ENCODE peak calls at places on chromosomes 6 and 20, in four cellular contexts. W, Q, H and J are unnamed samples.

GRCh38 chr20:3101737-3102574 is 17.4 kb upstream of the AVP start:
- DNase-seq in W (no peak), H (no peak), Q (no peak), J (no peak)

GRCh38 chr6:25006075-25006474 is 70.3 kb upstream of the RIPOR2 start:
- DNase-seq in Q (no peak), H (no peak), W (no peak), J (no peak)

GRCh38 chr6:45661667-45662066 is 283.9 kb upstream of the SUPT3H start:
- DNase-seq in Q (no peak), H (no peak), W (no peak), J (no peak)

GRCh38 chr6:165774903-165775608 is 112.0 kb upstream of the PDE10A start:
- DNase-seq in H (no peak), W (no peak), Q (peak), J (no peak)

GRCh38 chr20:56247954-56248782 is at the start of gene MC3R:
- DNase-seq in Q (peak), H (peak), W (peak), J (peak)

GRCh38 chr20:39081255-39081654 is 119.1 kb downstream of the DHX35 start:
- DNase-seq in H (peak), Q (peak), W (peak), J (peak)

GRCh38 chr6:10531942-10532341 is 10.8 kb downstream of the GCNT2 start:
- DNase-seq in Q (no peak), H (no peak), W (no peak), J (no peak)

GRCh38 chr6:74057326-74057725 is 361.3 kb downstream of the CD109 start:
- DNase-seq in H (no peak), Q (no peak), W (no peak), J (no peak)

GRCh38 chr6:152571089-152571488 is 66.1 kb downstream of the SYNE1 start:
- DNase-seq in W (no peak), Q (no peak), H (no peak), J (no peak)

GRCh38 chr6:32689531-32690505 is 23.4 kb upstream of the HLA-DQB1 start:
- DNase-seq in W (no peak), H (no peak), Q (no peak), J (no peak)

GRCh38 chr6:39387785-39388184 is 65.3 kb upstream of the KCNK16 start:
- DNase-seq in W (no peak), Q (no peak), H (no peak), J (no peak)

GRCh38 chr6:169199625-169200335 is 53.9 kb downstream of the THBS2 start:
- DNase-seq in W (no peak), Q (no peak), H (no peak), J (no peak)

GRCh38 chr6:79313254-79313653 is 78.8 kb upstream of the HMGN3 start:
- DNase-seq in W (no peak), Q (no peak), H (no peak), J (peak)

GRCh38 chr6:101668496-101668895 is 275.0 kb downstream of the GRIK2 start:
- DNase-seq in Q (no peak), W (no peak), H (no peak), J (no peak)

GRCh38 chr6:133749427-133749826 is 139.5 kb upstream of the TCF21 start:
- DNase-seq in H (no peak), Q (no peak), W (no peak), J (no peak)

GRCh38 chr20:52859156-52859887 is 112.8 kb upstream of the TSHZ2 start:
- DNase-seq in H (no peak), Q (no peak), W (peak), J (no peak)

GRCh38 chr20:63009988-63010769 is 3.4 kb upstream of the BHLHE23 start:
- DNase-seq in H (peak), Q (no peak), W (no peak), J (no peak)

GRCh38 chr6:147222160-147222838 is 18.1 kb downstream of the STXBP5 start:
- DNase-seq in Q (peak), W (no peak), H (peak), J (peak)

GRCh38 chr6:148800535-148800934 is 53.7 kb downstream of the UST start:
- DNase-seq in W (no peak), H (no peak), Q (no peak), J (no peak)

GRCh38 chr6:136568129-136568528 is 17.9 kb upstream of the MAP7 start:
- DNase-seq in Q (no peak), W (no peak), H (no peak), J (no peak)

GRCh38 chr20:3067139-3068009 is 4.0 kb upstream of the OXT start:
- DNase-seq in Q (no peak), W (no peak), H (peak), J (no peak)

GRCh38 chr6:29071831-29072723 is 15.0 kb downstream of the OR2B3 start:
- DNase-seq in W (peak), H (peak), Q (peak), J (peak)

GRCh38 chr6:157849288-157850017 is 26.4 kb downstream of the SNX9 start:
- DNase-seq in W (no peak), Q (no peak), H (no peak), J (no peak)

GRCh38 chr6:73858376-73858775 is 162.4 kb downstream of the CD109 start:
- DNase-seq in W (no peak), Q (no peak), H (no peak), J (no peak)

GRCh38 chr6:18380165-18380564 is 7.0 kb upstream of the RNF144B start:
- DNase-seq in Q (no peak), H (no peak), W (no peak), J (no peak)

GRCh38 chr6:403659-404655 is 12.4 kb downstream of the IRF4 start:
- DNase-seq in H (no peak), Q (no peak), W (no peak), J (no peak)

GRCh38 chr6:167546611-167547327 is 221.9 kb downstream of the TTLL2 start:
- DNase-seq in Q (no peak), H (no peak), W (no peak), J (no peak)

GRCh38 chr6:71489736-71490135 is 201.1 kb downstream of the OGFRL1 start:
- DNase-seq in Q (peak), W (peak), H (no peak), J (peak)

GRCh38 chr6:25369450-25370086 is 90.4 kb downstream of the CARMIL1 start:
- DNase-seq in H (no peak), Q (peak), W (no peak), J (no peak)

GRCh38 chr20:60463798-60464197 is 505.6 kb downstream of the CDH26 start:
- DNase-seq in W (no peak), Q (no peak), H (no peak), J (no peak)

GRCh38 chr20:48690888-48691287 is 136.9 kb downstream of the PREX1 start:
- DNase-seq in W (no peak), Q (no peak), H (peak), J (no peak)

GRCh38 chr20:50746138-50746940 is 15.0 kb downstream of the PARD6B start:
- DNase-seq in W (no peak), Q (peak), H (no peak), J (no peak)
- TF ChIP-seq NR3C1 in W (no peak), Q (no peak), H (no peak), J (no peak)

DNA sequence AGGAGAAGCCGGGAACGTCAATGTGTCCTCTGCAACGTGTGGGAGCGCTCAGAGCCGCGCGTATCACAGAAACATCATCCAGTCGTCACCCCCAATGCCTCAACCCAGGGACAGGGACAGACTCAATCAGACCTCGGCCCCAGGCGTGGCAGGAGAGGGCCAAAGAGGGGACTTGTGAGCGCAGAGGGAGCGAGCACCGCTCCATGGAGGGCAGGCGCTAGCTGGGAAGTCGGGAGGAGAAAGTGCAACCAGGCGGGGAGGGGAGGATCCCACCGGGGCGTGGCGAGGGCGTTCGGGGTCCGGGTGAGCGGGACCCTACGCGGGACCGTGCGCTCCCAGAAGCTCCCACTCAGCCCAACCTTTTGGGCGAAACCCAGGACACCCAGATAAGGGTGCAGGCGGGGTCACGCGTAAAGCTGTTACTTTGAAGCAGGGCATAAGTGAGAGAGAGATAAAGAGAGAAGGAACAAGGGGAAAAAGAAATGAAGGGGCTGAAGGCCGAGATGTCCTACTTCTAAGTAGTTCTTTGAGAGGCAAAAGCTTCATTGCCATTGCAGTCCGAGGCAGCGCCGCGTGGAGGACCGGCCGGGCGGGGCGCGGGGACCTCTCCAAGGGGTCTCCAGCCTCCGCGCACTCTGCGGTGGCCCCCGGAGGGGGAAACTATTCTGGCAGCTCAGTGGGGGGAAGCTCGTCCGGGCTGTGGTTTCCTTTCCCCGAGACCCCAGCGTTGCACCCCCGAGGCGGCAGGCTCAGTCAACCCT is 862 bp upstream of the SOBP start:
- DNase-seq in Q (peak), H (peak), W (peak), J (peak)
- TF ChIP-seq NR3C1 in Q (no peak), H (no peak), W (no peak), J (no peak)

DNA sequence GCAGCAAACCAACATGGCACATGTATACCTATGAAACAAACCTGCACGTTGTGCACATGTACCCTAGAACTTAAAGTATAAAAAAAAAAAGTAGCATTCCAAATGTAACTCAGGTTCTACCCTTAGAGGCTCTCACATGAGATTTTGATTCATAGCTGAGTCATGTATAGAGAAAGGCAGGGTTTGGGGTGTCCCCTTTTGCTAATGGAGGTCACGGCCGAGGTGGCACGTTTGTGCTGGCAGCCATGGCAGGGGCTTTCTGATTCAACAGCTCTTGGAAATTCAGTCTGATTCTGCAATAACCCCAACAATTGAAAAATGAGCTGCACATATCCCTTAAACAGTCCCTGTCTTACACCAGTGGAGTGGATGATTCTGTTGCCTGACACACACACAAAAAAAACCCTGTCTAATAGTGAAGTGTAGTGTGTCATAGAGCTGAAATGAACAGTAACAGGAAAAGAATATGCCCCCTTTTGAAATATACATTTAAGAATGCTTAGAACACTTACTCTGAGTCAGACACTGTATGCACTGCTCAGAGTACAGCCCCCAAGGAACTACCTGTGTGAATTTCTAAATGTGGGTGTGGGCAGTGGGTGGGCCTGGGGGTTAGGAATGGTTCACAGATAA is 40.4 kb upstream of the ARG1 start:
- DNase-seq in Q (no peak), W (no peak), H (no peak), J (no peak)
- TF ChIP-seq NR3C1 in Q (no peak), W (no peak), H (no peak), J (no peak)

GRCh38 chr6:111038534-111039252 is 48.6 kb upstream of the SLC16A10 start:
- DNase-seq in H (no peak), W (no peak), Q (no peak), J (no peak)

GRCh38 chr6:111047244-111047643 is 40.1 kb upstream of the SLC16A10 start:
- DNase-seq in Q (no peak), W (no peak), H (no peak), J (no peak)

DNA sequence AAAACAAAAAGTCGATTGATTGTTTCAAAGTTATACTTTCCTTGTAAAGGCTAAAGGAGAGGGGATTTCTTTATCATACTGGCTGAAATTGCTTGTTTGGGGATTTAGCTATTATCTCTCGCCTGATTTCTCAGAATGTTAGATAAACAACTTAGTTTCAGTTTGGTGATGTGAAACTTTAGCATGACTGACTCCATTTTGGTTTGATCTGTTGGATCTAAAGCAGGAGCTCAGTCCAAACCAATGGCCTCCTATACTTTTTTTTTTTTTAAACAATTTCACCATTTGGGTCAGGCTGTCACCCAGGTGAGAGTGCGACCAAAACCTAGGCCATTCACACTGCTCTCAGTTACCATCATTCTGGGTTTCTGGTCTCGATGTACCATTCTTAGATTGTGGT is 45.4 kb upstream of the SLC16A10 start:
- DNase-seq in W (no peak), Q (no peak), H (no peak), J (no peak)
- TF ChIP-seq NR3C1 in W (no peak), Q (no peak), H (no peak), J (no peak)

DNA sequence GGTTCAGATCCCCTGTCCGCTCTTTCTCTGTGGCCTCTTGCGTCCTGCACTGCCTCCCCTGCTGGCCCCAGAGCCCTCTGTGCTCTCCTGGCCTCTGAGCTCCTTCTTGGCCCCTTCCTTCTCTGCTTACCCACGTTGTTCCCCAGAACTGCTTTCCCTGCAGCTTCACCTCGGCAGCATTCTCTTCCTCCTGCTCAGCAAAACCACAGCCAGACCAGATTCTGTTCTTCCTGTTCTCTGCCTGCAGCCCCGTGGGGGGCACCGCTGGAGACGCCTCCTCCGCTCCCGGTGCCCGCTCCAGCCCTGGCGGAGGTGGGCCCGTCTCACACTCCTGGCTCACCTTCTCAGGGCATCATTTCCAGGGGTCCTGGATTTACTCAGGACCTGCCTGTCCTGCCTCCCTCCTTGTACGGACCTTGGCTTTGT is 59.7 kb downstream of the TCP11 start:
- DNase-seq in Q (no peak), W (no peak), H (no peak), J (no peak)
- TF ChIP-seq NR3C1 in Q (no peak), W (no peak), H (no peak), J (no peak)

GRCh38 chr20:11585752-11586352 is 331.8 kb upstream of the BTBD3 start:
- DNase-seq in W (no peak), Q (peak), H (no peak), J (peak)
- TF ChIP-seq NR3C1 in W (no peak), Q (no peak), H (no peak), J (no peak)